ENCODE peak calls at places on chromosomes 4 and X, in four cellular contexts. O is mesenchymal stem cell; F is heart left ventricle; K is CD8-positive, alpha-beta T cell. B is an unnamed sample. For H3K36me3 and H3K4me1, the result is how much of the 10 kb centered on the place peaks cover.

GRCh38 chrX:21985332-21985777 is 44.8 kb downstream of the SMS start:
- DNase-seq in O (peak), F (peak), K (peak), B (no peak)

GRCh38 chrX:1323315-1323714 is 13.3 kb upstream of the IL3RA start:
- DNase-seq in O (peak), F (peak), K (peak), B (peak)

GRCh38 chr4:163157157-163157556 is 9.5 kb downstream of the NAF1 start:
- DNase-seq in O (peak), F (no peak), K (no peak), B (no peak)

GRCh38 chrX:110170029-110170428 is 147.9 kb downstream of the AMMECR1 start:
- DNase-seq in O (no peak), F (no peak), K (no peak), B (no peak)

GRCh38 chr4:54657556-54658313 is at the start of gene KIT:
- DNase-seq in O (peak), F (no peak), K (peak), B (peak)

GRCh38 chr4:46277165-46277951 is 112.6 kb downstream of the GABRA2 start:
- DNase-seq in O (no peak), F (no peak), K (no peak), B (no peak)

GRCh38 chr4:70945452-70946055 is 43.4 kb downstream of the MOB1B start:
- DNase-seq in O (peak), F (no peak), K (no peak), B (no peak)

GRCh38 chr4:6460876-6461275 is 11.5 kb downstream of the PPP2R2C start:
- DNase-seq in O (no peak), F (no peak), K (no peak), B (no peak)

GRCh38 chr4:166153539-166153938 is 280.5 kb downstream of the TLL1 start:
- DNase-seq in O (no peak), F (no peak), K (no peak), B (no peak)

GRCh38 chr4:77433102-77433733 is 172.4 kb upstream of the CXCL13 start:
- DNase-seq in O (peak), F (no peak), K (no peak), B (no peak)

GRCh38 chr4:2364654-2365053 is 53.8 kb downstream of the ZFYVE28 start:
- DNase-seq in O (no peak), F (peak), K (peak), B (peak)

GRCh38 chr4:20984011-20984836 is 284.0 kb downstream of the PACRGL start:
- DNase-seq in O (no peak), F (no peak), K (no peak), B (peak)

DNA sequence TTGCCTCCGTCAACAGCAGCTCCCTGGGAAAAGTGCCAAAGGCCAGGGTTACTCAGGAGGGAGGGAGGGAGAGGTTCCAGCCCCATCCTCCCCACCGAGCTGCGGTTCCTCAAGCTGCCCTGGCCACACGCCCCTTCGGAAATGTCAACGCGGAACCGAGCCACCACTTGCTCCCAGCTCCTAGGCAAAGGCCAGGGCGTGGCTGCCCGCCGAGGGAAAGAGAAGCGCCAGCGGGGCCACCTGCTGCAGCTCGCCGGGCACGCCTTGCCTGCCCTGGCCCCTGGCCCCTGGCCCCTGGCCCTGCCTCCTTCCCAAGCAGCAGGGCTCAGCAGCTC is 15.3 kb downstream of the SLC6A8 start:
- DNase-seq in O (no peak), F (peak), K (no peak), B (peak)
- H3K36me3 ChIP-seq in O (under half), F (under half), K (under half), B (under half)

DNA sequence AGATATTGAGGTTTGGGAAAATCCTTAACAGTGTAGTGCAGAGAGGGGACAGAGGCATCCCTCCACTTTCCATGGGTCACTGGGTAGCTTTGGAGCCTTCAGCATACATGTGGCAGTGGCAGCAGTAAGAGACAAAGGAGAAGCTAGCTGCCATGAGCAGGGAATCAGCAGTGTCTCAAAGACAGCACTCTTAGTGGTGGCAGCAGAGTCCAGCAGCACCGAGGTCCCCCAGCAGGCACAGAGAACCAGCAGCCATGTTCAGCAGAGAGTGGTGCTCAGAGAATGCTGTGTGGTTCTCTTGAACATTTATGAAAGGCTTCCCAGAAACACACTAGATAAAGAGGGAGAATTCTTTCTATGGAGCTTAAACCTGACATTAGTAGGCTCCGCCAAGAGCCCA is 308.5 kb downstream of the CENPC start:
- DNase-seq in O (no peak), F (no peak), K (no peak), B (no peak)
- H3K4me1 ChIP-seq in O (under half), F (under half), K (under half), B (under half)

GRCh38 chr4:48564151-48564550 is 74.1 kb downstream of the ZAR1 start:
- DNase-seq in O (no peak), F (no peak), K (no peak), B (no peak)
- H3K36me3 ChIP-seq in O (half or more), F (under half), K (under half), B (half or more)

DNA sequence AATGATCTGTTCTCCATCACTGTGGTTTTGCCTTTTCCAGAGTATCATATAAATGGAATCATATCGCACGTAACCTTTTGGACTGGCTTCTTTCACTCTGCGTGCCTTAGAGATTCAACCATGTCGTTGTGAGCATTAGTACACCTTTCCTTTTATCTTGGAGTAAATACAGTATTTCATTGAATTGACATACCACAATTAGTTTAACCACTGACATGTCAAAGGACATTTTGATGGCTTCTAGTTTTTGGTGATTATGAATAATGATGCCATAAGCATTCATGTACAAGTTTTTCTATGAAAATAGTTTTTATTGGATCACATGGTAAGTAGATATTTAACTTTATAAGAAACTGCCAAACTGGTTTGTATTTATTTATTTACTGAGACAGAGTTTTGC is 35.2 kb downstream of the DDX3X start:
- DNase-seq in O (no peak), F (no peak), K (no peak), B (no peak)
- H3K4me1 ChIP-seq in O (under half), F (under half), K (under half), B (under half)